ENCODE peak calls at places on chromosomes 7 and 10, in six cellular contexts. One of them, this sample, is unnamed.

GRCh38 chr7:77811895-77812685 is 13.5 kb downstream of the PHTF2 start:
- DNase-seq in GM23338: no peak
- DNase-seq in K562: no peak
- DNase-seq in transverse colon: no peak
- DNase-seq in HL-60: no peak
- DNase-seq in spleen: no peak
- DNase-seq in this sample: no peak

GRCh38 chr10:117320050-117320665 is 55.1 kb downstream of the PDZD8 start:
- DNase-seq in GM23338: peak; percentile 71
- DNase-seq in K562: peak; percentile 21
- DNase-seq in transverse colon: no peak
- DNase-seq in HL-60: peak; percentile 8
- DNase-seq in spleen: no peak
- DNase-seq in this sample: no peak

GRCh38 chr7:158111906-158112570 is 475.6 kb downstream of the PTPRN2 start:
- DNase-seq in GM23338: no peak
- DNase-seq in K562: no peak
- DNase-seq in transverse colon: no peak
- DNase-seq in HL-60: no peak
- DNase-seq in spleen: no peak
- DNase-seq in this sample: no peak

GRCh38 chr10:74071151-74071550 is 73.2 kb downstream of the VCL start:
- DNase-seq in GM23338: peak; percentile 58
- DNase-seq in K562: no peak
- DNase-seq in transverse colon: no peak
- DNase-seq in HL-60: no peak
- DNase-seq in spleen: no peak
- DNase-seq in this sample: no peak

GRCh38 chr7:4809091-4809591 is 33.7 kb downstream of the AP5Z1 start:
- DNase-seq in GM23338: no peak
- DNase-seq in K562: no peak
- DNase-seq in transverse colon: no peak
- DNase-seq in HL-60: no peak
- DNase-seq in spleen: no peak
- DNase-seq in this sample: no peak

GRCh38 chr10:103715430-103715829 is 139.9 kb downstream of the SH3PXD2A start:
- DNase-seq in GM23338: no peak
- DNase-seq in K562: no peak
- DNase-seq in transverse colon: no peak
- DNase-seq in HL-60: no peak
- DNase-seq in spleen: no peak
- DNase-seq in this sample: no peak

GRCh38 chr7:106313966-106314365 is 29.2 kb upstream of the NAMPT start:
- DNase-seq in GM23338: no peak
- DNase-seq in K562: no peak
- DNase-seq in transverse colon: no peak
- DNase-seq in HL-60: peak; percentile 72
- DNase-seq in spleen: no peak
- DNase-seq in this sample: no peak

GRCh38 chr7:16465469-16466086 is at the start of gene SOSTDC1:
- DNase-seq in GM23338: peak; percentile 62
- DNase-seq in K562: peak; percentile 68
- DNase-seq in transverse colon: peak; percentile 32
- DNase-seq in HL-60: no peak
- DNase-seq in spleen: no peak
- DNase-seq in this sample: no peak

GRCh38 chr10:28837613-28838390 is 160.5 kb downstream of the BAMBI start:
- DNase-seq in GM23338: no peak
- DNase-seq in K562: no peak
- DNase-seq in transverse colon: no peak
- DNase-seq in HL-60: no peak
- DNase-seq in spleen: no peak
- DNase-seq in this sample: no peak

GRCh38 chr10:25831138-25831537 is 102.9 kb upstream of the MYO3A start:
- DNase-seq in GM23338: no peak
- DNase-seq in K562: no peak
- DNase-seq in transverse colon: no peak
- DNase-seq in HL-60: no peak
- DNase-seq in spleen: no peak
- DNase-seq in this sample: no peak

GRCh38 chr10:5871596-5871995 is 18.1 kb downstream of the ANKRD16 start:
- DNase-seq in GM23338: no peak
- DNase-seq in K562: no peak
- DNase-seq in transverse colon: no peak
- DNase-seq in HL-60: no peak
- DNase-seq in spleen: no peak
- DNase-seq in this sample: no peak

GRCh38 chr7:130365511-130366441 is 14.5 kb upstream of the CPA1 start:
- DNase-seq in GM23338: peak; percentile 54
- DNase-seq in K562: no peak
- DNase-seq in transverse colon: peak; percentile 26
- DNase-seq in HL-60: no peak
- DNase-seq in spleen: peak; percentile 41
- DNase-seq in this sample: no peak

GRCh38 chr10:88616250-88616977 is 29.9 kb downstream of the LIPJ start:
- DNase-seq in GM23338: no peak
- DNase-seq in K562: no peak
- DNase-seq in transverse colon: no peak
- DNase-seq in HL-60: no peak
- DNase-seq in spleen: no peak
- DNase-seq in this sample: no peak

GRCh38 chr7:92988051-92988450 is 129.7 kb downstream of the SAMD9 start:
- DNase-seq in GM23338: peak; percentile 54
- DNase-seq in K562: peak; percentile 31
- DNase-seq in transverse colon: no peak
- DNase-seq in HL-60: no peak
- DNase-seq in spleen: no peak
- DNase-seq in this sample: no peak

GRCh38 chr7:8594115-8594514 is 160.7 kb downstream of the NXPH1 start:
- DNase-seq in GM23338: peak; percentile 13
- DNase-seq in K562: no peak
- DNase-seq in transverse colon: no peak
- DNase-seq in HL-60: no peak
- DNase-seq in spleen: no peak
- DNase-seq in this sample: no peak

GRCh38 chr7:85021090-85021704 is 165.7 kb downstream of the SEMA3D start:
- DNase-seq in GM23338: peak; percentile 32
- DNase-seq in K562: peak; percentile 22
- DNase-seq in transverse colon: no peak
- DNase-seq in HL-60: no peak
- DNase-seq in spleen: no peak
- DNase-seq in this sample: no peak

GRCh38 chr10:79403441-79404230 is 41.8 kb downstream of the ZCCHC24 start:
- DNase-seq in GM23338: no peak
- DNase-seq in K562: no peak
- DNase-seq in transverse colon: no peak
- DNase-seq in HL-60: no peak
- DNase-seq in spleen: peak; percentile 83
- DNase-seq in this sample: no peak

GRCh38 chr10:128631801-128632241 is 505.6 kb upstream of the MKI67 start:
- DNase-seq in GM23338: peak; percentile 66
- DNase-seq in K562: no peak
- DNase-seq in transverse colon: no peak
- DNase-seq in HL-60: no peak
- DNase-seq in spleen: no peak
- DNase-seq in this sample: no peak

GRCh38 chr10:104903433-104903832 is 262.3 kb downstream of the SORCS3 start:
- DNase-seq in GM23338: no peak
- DNase-seq in K562: no peak
- DNase-seq in transverse colon: no peak
- DNase-seq in HL-60: no peak
- DNase-seq in spleen: no peak
- DNase-seq in this sample: no peak

GRCh38 chr10:103431902-103432301 is 20.3 kb downstream of the CALHM2 start:
- DNase-seq in GM23338: no peak
- DNase-seq in K562: no peak
- DNase-seq in transverse colon: no peak
- DNase-seq in HL-60: no peak
- DNase-seq in spleen: no peak
- DNase-seq in this sample: no peak

GRCh38 chr10:99374526-99374925 is 45.4 kb downstream of the CNNM1 start:
- DNase-seq in GM23338: no peak
- DNase-seq in K562: no peak
- DNase-seq in transverse colon: no peak
- DNase-seq in HL-60: no peak
- DNase-seq in spleen: no peak
- DNase-seq in this sample: no peak

GRCh38 chr10:44154956-44155355 is 229.9 kb downstream of the CXCL12 start:
- DNase-seq in GM23338: no peak
- DNase-seq in K562: no peak
- DNase-seq in transverse colon: no peak
- DNase-seq in HL-60: no peak
- DNase-seq in spleen: no peak
- DNase-seq in this sample: no peak

GRCh38 chr7:24963218-24963617 is 16.8 kb downstream of the OSBPL3 start:
- DNase-seq in GM23338: no peak
- DNase-seq in K562: no peak
- DNase-seq in transverse colon: peak; percentile 65
- DNase-seq in HL-60: peak; percentile 84
- DNase-seq in spleen: peak; percentile 84
- DNase-seq in this sample: no peak

GRCh38 chr7:36995776-36996175 is 271.5 kb upstream of the AOAH start:
- DNase-seq in GM23338: no peak
- DNase-seq in K562: no peak
- DNase-seq in transverse colon: no peak
- DNase-seq in HL-60: no peak
- DNase-seq in spleen: no peak
- DNase-seq in this sample: no peak

GRCh38 chr10:59240581-59241183 is 64.2 kb downstream of the PHYHIPL start:
- DNase-seq in GM23338: peak; percentile 66
- DNase-seq in K562: peak; percentile 25
- DNase-seq in transverse colon: no peak
- DNase-seq in HL-60: peak; percentile 1
- DNase-seq in spleen: no peak
- DNase-seq in this sample: no peak

GRCh38 chr10:121325490-121326231 is 272.6 kb downstream of the FGFR2 start:
- DNase-seq in GM23338: no peak
- DNase-seq in K562: no peak
- DNase-seq in transverse colon: no peak
- DNase-seq in HL-60: no peak
- DNase-seq in spleen: no peak
- DNase-seq in this sample: no peak

GRCh38 chr7:98984126-98984525 is 105.8 kb downstream of the TRRAP start:
- DNase-seq in GM23338: no peak
- DNase-seq in K562: no peak
- DNase-seq in transverse colon: no peak
- DNase-seq in HL-60: no peak
- DNase-seq in spleen: no peak
- DNase-seq in this sample: no peak

GRCh38 chr7:34160261-34160752 is 255.0 kb downstream of the BMPER start:
- DNase-seq in GM23338: no peak
- DNase-seq in K562: no peak
- DNase-seq in transverse colon: no peak
- DNase-seq in HL-60: no peak
- DNase-seq in spleen: no peak
- DNase-seq in this sample: no peak
- TF ChIP-seq POLR2AphosphoS5 in GM23338: no peak
- TF ChIP-seq POLR2AphosphoS5 in K562: no peak
- TF ChIP-seq POLR2AphosphoS5 in transverse colon: no peak
- TF ChIP-seq POLR2AphosphoS5 in HL-60: no peak
- TF ChIP-seq POLR2AphosphoS5 in spleen: no peak
- TF ChIP-seq POLR2AphosphoS5 in this sample: no peak

GRCh38 chr7:30225863-30226361 is 58.5 kb upstream of the ZNRF2 start:
- DNase-seq in GM23338: no peak
- DNase-seq in K562: no peak
- DNase-seq in transverse colon: peak; percentile 72
- DNase-seq in HL-60: peak; percentile 95
- DNase-seq in spleen: peak; percentile 79
- DNase-seq in this sample: no peak

GRCh38 chr7:30222519-30223213 is 61.7 kb upstream of the ZNRF2 start:
- DNase-seq in GM23338: peak; percentile 18
- DNase-seq in K562: no peak
- DNase-seq in transverse colon: no peak
- DNase-seq in HL-60: no peak
- DNase-seq in spleen: no peak
- DNase-seq in this sample: no peak

GRCh38 chr7:30226593-30227268 is 57.7 kb upstream of the ZNRF2 start:
- DNase-seq in GM23338: peak; percentile 84
- DNase-seq in K562: peak; percentile 28
- DNase-seq in transverse colon: peak; percentile 70
- DNase-seq in HL-60: no peak
- DNase-seq in spleen: no peak
- DNase-seq in this sample: no peak

DNA sequence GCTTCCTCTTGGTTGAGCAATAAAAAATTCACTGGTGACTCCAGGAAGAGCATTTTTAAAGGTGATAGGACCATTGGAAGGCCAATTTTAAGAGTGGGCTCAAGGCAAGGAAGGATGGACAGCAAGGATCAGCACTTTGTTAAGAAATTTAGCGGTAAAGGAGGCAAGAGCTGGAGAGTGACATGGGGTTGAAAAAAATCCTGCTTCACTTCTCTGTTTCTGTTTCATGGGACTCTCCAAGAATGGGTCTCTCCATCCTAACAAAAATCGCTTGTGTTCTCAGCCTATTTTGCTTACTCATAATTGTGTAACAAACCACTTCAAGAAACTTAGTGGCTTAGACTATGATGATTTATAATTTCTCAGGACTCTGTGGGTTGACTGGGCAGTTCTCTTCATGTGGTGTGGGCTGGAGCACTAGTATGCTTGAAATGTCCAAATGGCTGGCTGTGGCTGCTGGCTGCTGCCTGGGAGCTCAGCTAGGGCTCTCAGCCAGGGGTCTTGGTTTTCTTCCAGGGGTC is 59.8 kb upstream of the ZNRF2 start:
- DNase-seq in GM23338: no peak
- DNase-seq in K562: no peak
- DNase-seq in transverse colon: no peak
- DNase-seq in HL-60: peak; percentile 55
- DNase-seq in spleen: no peak
- DNase-seq in this sample: peak; percentile 34
- H3K4me3 ChIP-seq in GM23338: no peak overlapping the region
- H3K4me3 ChIP-seq in K562: no peak overlapping the region
- H3K4me3 ChIP-seq in transverse colon: no peak overlapping the region
- H3K4me3 ChIP-seq in HL-60: no peak overlapping the region
- H3K4me3 ChIP-seq in spleen: no peak overlapping the region
- H3K4me3 ChIP-seq in this sample: no peak overlapping the region

DNA sequence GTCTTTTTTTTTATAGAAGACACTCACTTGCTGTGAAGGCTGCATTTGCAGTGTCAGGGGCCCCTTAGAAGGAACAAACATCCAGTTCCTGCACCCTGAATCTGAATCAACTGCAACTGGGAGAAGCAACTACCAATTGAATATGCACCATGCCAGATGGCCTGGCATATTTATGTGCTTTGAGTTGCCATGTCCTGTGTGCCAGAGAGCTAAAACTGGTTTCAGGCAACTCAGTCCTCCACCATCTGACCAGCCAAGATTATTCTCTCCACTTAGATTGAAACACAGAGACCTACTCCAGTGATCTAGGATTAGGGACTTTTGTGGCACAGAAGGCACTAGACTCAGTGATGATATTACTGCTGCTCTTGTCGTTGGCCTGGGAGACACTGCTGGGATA is 225.4 kb downstream of the HECW1 start:
- DNase-seq in GM23338: no peak
- DNase-seq in K562: no peak
- DNase-seq in transverse colon: no peak
- DNase-seq in HL-60: no peak
- DNase-seq in spleen: no peak
- DNase-seq in this sample: no peak
- TF ChIP-seq POLR2AphosphoS5 in GM23338: no peak
- TF ChIP-seq POLR2AphosphoS5 in K562: no peak
- TF ChIP-seq POLR2AphosphoS5 in transverse colon: no peak
- TF ChIP-seq POLR2AphosphoS5 in HL-60: no peak
- TF ChIP-seq POLR2AphosphoS5 in spleen: no peak
- TF ChIP-seq POLR2AphosphoS5 in this sample: no peak

GRCh38 chr7:27179503-27180430 is 5.3 kb downstream of the HOXA11 start:
- DNase-seq in GM23338: peak; percentile 89
- DNase-seq in K562: peak; percentile 80
- DNase-seq in transverse colon: peak; percentile 87
- DNase-seq in HL-60: peak; percentile 53
- DNase-seq in spleen: peak; percentile 89
- DNase-seq in this sample: no peak
- H3K4me3 ChIP-seq in GM23338: peak overlapping the region; percentile 36
- H3K4me3 ChIP-seq in K562: no peak overlapping the region
- H3K4me3 ChIP-seq in transverse colon: peak overlapping the region; percentile 67
- H3K4me3 ChIP-seq in HL-60: no peak overlapping the region
- H3K4me3 ChIP-seq in spleen: no peak overlapping the region
- H3K4me3 ChIP-seq in this sample: peak overlapping the region; percentile 56

This sample was measured in vagina.